ENCODE peak calls at places on chromosomes 4 and X, in nine cellular contexts. F, C, D, O, U, R, P, L and M are unnamed samples.

GRCh38 chr4:121448231-121448630 is 67.4 kb upstream of the QRFPR start:
- DNase-seq in F (no peak), O (no peak), D (no peak), U (no peak), R (no peak), L (no peak), P (no peak), C (no peak), M (no peak)

GRCh38 chr4:24778427-24779225 is 16.7 kb upstream of the SOD3 start:
- DNase-seq in C (no peak), L (peak; percentile 53), F (no peak), O (peak; percentile 97), U (peak; percentile 98), D (no peak), P (peak; percentile 48), R (no peak), M (no peak)

GRCh38 chr4:188872809-188873208 is 733.6 kb downstream of the TRIML1 start:
- DNase-seq in D (no peak), F (no peak), O (no peak), R (no peak), C (no peak), U (no peak), L (no peak), P (no peak), M (no peak)

GRCh38 chr4:46329118-46329976 is 60.6 kb downstream of the GABRA2 start:
- DNase-seq in U (no peak), D (peak; percentile 87), L (peak; percentile 77), C (no peak), P (no peak), R (no peak), O (no peak), F (peak; percentile 22), M (no peak)

GRCh38 chr4:150348079-150348478 is 233.9 kb upstream of the MAB21L2 start:
- DNase-seq in C (no peak), F (no peak), L (peak; percentile 73), D (no peak), U (peak; percentile 32), R (no peak), P (no peak), O (peak; percentile 77), M (no peak)

GRCh38 chrX:97860206-97860605 is 976.5 kb downstream of the RPA4 start:
- DNase-seq in R (no peak), F (no peak), C (no peak), L (peak; percentile 54), D (no peak), P (no peak), O (peak; percentile 51), U (no peak), M (no peak)

GRCh38 chrX:3129256-3129655 is 88.0 kb downstream of the ARSF start:
- DNase-seq in D (no peak), C (no peak), O (peak; percentile 88), L (no peak), F (no peak), R (no peak), P (no peak), U (peak; percentile 8), M (no peak)

GRCh38 chr4:21554510-21554909 is 394.1 kb downstream of the KCNIP4 start:
- DNase-seq in F (no peak), R (no peak), C (no peak), D (no peak), U (no peak), P (no peak), O (no peak), L (no peak), M (no peak)

GRCh38 chr4:74534121-74534520 is 89.2 kb downstream of the AREG start:
- DNase-seq in D (no peak), F (no peak), C (no peak), U (no peak), R (no peak), P (no peak), L (no peak), O (no peak), M (no peak)

GRCh38 chrX:116317409-116317808 is 119.0 kb upstream of the SLC6A14 start:
- DNase-seq in D (peak; percentile 1), L (peak; percentile 56), P (no peak), R (peak; percentile 63), O (peak; percentile 65), U (peak; percentile 53), C (no peak), F (peak; percentile 8), M (no peak)

GRCh38 chr4:128310266-128310697 is 22.7 kb upstream of the PGRMC2 start:
- DNase-seq in R (no peak), D (peak; percentile 44), L (peak; percentile 22), O (no peak), P (no peak), U (no peak), F (peak; percentile 11), C (no peak), M (no peak)

GRCh38 chr4:169377367-169377766 is 106.6 kb upstream of the SH3RF1 start:
- DNase-seq in R (no peak), L (no peak), D (no peak), F (no peak), P (no peak), O (no peak), U (no peak), C (no peak), M (no peak)

GRCh38 chr4:60500860-60501259 is 699.3 kb upstream of the ADGRL3 start:
- DNase-seq in U (peak; percentile 14), R (no peak), P (no peak), L (peak; percentile 2), F (no peak), C (no peak), O (no peak), D (peak; percentile 52), M (no peak)

GRCh38 chrX:114065612-114066178 is 518.2 kb upstream of the HTR2C start:
- DNase-seq in C (no peak), F (no peak), O (no peak), R (no peak), U (no peak), L (no peak), D (no peak), P (no peak), M (no peak)

GRCh38 chr4:187417761-187418160 is 577.8 kb upstream of the ZFP42 start:
- DNase-seq in D (no peak), C (no peak), R (no peak), U (peak; percentile 32), F (no peak), O (no peak), L (peak; percentile 18), P (no peak), M (no peak)

GRCh38 chr4:163895369-163896005 is 401.0 kb downstream of the TMA16 start:
- DNase-seq in L (no peak), P (no peak), F (no peak), O (no peak), U (no peak), C (no peak), R (no peak), D (no peak), M (no peak)

GRCh38 chr4:185479507-185479971 is 8.0 kb upstream of the CCDC110 start:
- DNase-seq in R (no peak), D (no peak), F (no peak), C (no peak), P (no peak), O (no peak), U (no peak), L (no peak), M (no peak)

GRCh38 chr4:185480016-185480732 is 8.6 kb upstream of the CCDC110 start:
- DNase-seq in O (no peak), D (peak; percentile 44), C (no peak), F (no peak), U (no peak), P (no peak), R (no peak), L (no peak), M (no peak)

GRCh38 chr4:185481390-185481789 is 9.9 kb upstream of the CCDC110 start:
- DNase-seq in P (no peak), C (no peak), D (no peak), O (no peak), R (no peak), L (no peak), U (no peak), F (no peak), M (no peak)
- H3K27me3 ChIP-seq in P (no peaks in the 10 kb centered on the region), C (no peaks in the 10 kb centered on the region), D (peaks cover 67% of the 10 kb centered on the region), O (peaks cover 10% of the 10 kb centered on the region), R (no peaks in the 10 kb centered on the region), L (peaks cover 6% of the 10 kb centered on the region), U (peaks cover 4% of the 10 kb centered on the region), F (no peaks in the 10 kb centered on the region), M (peaks cover 6% of the 10 kb centered on the region)

DNA sequence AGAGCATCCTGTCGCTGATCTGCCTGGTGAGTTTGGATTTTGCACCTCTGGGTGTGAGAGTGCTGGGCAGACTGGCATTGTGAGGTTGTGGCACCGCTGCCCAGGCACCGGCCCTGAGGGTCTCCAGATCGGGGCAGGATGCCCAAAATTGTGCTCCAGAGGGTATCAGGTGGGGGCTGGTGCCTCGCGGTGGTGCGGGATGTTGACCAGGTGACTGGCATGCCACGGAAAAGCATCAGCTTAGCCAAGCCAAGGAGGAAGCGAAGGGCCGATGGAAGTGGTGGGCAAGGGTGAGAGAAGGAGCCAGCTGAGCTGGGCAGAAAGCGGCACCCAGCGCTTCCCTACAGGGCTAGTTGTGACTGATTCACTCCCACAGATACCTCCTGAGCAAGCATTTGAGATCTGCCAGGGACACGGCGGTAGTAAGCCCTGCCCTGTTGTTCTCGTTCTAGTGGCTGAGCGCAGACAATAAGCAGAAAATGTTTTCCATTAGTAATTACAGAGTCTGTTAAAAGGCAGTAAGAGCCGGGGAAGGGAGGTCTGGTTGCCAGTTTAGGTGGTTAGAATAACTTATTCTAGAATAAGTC is 809 bp downstream of the ZFP92 start:
- DNase-seq in R (no peak), F (peak; percentile 47), L (no peak), D (no peak), U (no peak), C (no peak), O (no peak), P (no peak), M (no peak)
- H3K4me3 ChIP-seq in R (peak overlapping the region; percentile 56), F (no peak overlapping the region), L (no peak overlapping the region), D (peak overlapping the region; percentile 53), U (no peak overlapping the region), C (peak overlapping the region; percentile 57), O (no peak overlapping the region), P (peak overlapping the region; percentile 60), M (peak overlapping the region; percentile 37)

DNA sequence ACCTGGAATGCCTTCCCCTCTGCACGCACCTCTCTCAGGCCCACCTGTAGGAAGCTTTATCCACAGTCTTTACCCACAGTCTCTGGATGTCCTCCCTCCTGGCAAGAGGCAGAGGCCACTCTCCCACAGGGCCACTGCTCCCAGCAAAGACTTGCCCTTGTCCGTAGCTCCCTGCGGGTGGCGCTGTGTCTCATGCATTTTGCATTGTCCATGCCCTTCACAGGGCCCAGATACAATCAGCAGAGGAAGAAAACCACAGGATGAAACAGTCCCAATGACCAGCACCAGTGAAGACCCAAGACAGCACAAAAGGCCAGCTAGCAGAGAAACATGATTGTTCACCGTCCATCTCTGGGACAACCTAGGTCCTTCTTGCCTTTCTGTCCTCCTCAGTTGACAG is 2.1 kb upstream of the NSG1 start:
- DNase-seq in P (no peak), F (no peak), O (no peak), D (peak; percentile 93), C (no peak), L (peak; percentile 68), U (no peak), R (no peak), M (no peak)
- H3K27me3 ChIP-seq in P (no peaks in the 10 kb centered on the region), F (peaks cover 27% of the 10 kb centered on the region), O (peaks cover 55% of the 10 kb centered on the region), D (peaks cover 48% of the 10 kb centered on the region), C (peaks cover 26% of the 10 kb centered on the region), L (peaks cover 85% of the 10 kb centered on the region), U (peaks cover 40% of the 10 kb centered on the region), R (peaks cover 49% of the 10 kb centered on the region), M (peaks cover 26% of the 10 kb centered on the region)

DNA sequence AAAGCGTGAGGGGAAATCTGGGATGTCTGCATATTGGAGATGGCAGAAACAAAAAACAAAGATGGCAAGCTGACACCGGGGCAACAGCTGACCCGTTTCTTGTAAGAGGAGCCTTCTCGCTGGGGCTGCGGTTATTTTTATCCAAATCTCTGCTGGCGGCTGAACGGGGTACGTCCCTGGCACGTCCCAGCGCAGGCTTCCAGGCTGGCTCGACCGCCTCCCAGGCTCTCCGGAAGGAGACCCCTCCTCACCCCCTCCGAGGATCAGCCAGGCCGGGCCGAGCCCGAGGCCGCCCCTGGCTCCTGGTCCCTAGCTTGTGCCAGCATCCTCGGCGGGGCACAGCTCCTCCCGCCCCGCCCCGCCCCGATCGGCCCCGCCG is 380 bp downstream of the SGCB start:
- DNase-seq in R (no peak), F (peak; percentile 31), U (peak; percentile 76), P (peak; percentile 33), C (peak; percentile 75), D (peak; percentile 75), L (peak; percentile 48), O (peak; percentile 30), M (no peak)
- H3K4me3 ChIP-seq in R (peak overlapping the region; percentile 79), F (peak overlapping the region; percentile 60), U (peak overlapping the region; percentile 89), P (peak overlapping the region; percentile 90), C (peak overlapping the region; percentile 81), D (peak overlapping the region; percentile 66), L (peak overlapping the region; percentile 89), O (peak overlapping the region; percentile 79), M (peak overlapping the region; percentile 56)